ENCODE peak calls at places on chromosomes 7 and 10, in ten cellular contexts. R is coronary artery; I is HL-60; E is CD8-positive, alpha-beta T cell; H is osteocyte; V is fibroblast of pulmonary artery; K is cardiac fibroblast; Q is MM.1S; P is tibial artery; X is cardiac muscle cell. G is an unnamed sample.

GRCh38 chr7:4172883-4173282 is 509.2 kb upstream of the FOXK1 start:
- DNase-seq in R (no peak), I (no peak), E (no peak), H (no peak), V (no peak), K (no peak), Q (no peak), P (no peak), X (no peak), G (no peak)

GRCh38 chr7:73840715-73841379 is 1.5 kb downstream of the METTL27 start:
- DNase-seq in R (no peak), I (no peak), E (no peak), H (no peak), V (no peak), K (no peak), Q (no peak), P (no peak), X (no peak), G (no peak)

GRCh38 chr7:113968713-113969112 is 49.9 kb upstream of the PPP1R3A start:
- DNase-seq in R (no peak), I (no peak), E (no peak), H (no peak), V (no peak), K (no peak), Q (no peak), P (no peak), X (peak), G (no peak)

GRCh38 chr10:47099445-47099844 is 188.2 kb downstream of the PTPN20 start:
- DNase-seq in R (peak), I (no peak), E (no peak), H (peak), V (no peak), K (no peak), Q (no peak), P (no peak), X (no peak), G (peak)

GRCh38 chr7:27364344-27364758 is 121.7 kb downstream of the EVX1 start:
- DNase-seq in R (no peak), I (no peak), E (no peak), H (no peak), V (peak), K (peak), Q (no peak), P (peak), X (no peak), G (peak)

GRCh38 chr10:92222603-92223275 is 68.1 kb downstream of the CPEB3 start:
- DNase-seq in R (no peak), I (no peak), E (no peak), H (no peak), V (peak), K (peak), Q (no peak), P (no peak), X (no peak), G (no peak)

GRCh38 chr10:5512881-5513698 is 11.7 kb upstream of the CALML3 start:
- DNase-seq in R (no peak), I (no peak), E (no peak), H (no peak), V (no peak), K (no peak), Q (no peak), P (no peak), X (no peak), G (no peak)

GRCh38 chr10:21953585-21954057 is 49.9 kb downstream of the DNAJC1 start:
- DNase-seq in R (no peak), I (no peak), E (no peak), H (no peak), V (peak), K (peak), Q (peak), P (no peak), X (peak), G (no peak)

GRCh38 chr10:1886039-1886438 is 148.7 kb upstream of the ADARB2 start:
- DNase-seq in R (no peak), I (no peak), E (no peak), H (no peak), V (no peak), K (no peak), Q (no peak), P (no peak), X (no peak), G (no peak)

GRCh38 chr10:114180937-114181336 is 1.8 kb downstream of the TDRD1 start:
- DNase-seq in R (no peak), I (no peak), E (no peak), H (no peak), V (no peak), K (no peak), Q (no peak), P (no peak), X (no peak), G (no peak)

GRCh38 chr7:76303829-76304505 is 1.5 kb downstream of the HSPB1 start:
- DNase-seq in R (peak), I (no peak), E (peak), H (no peak), V (no peak), K (peak), Q (no peak), P (no peak), X (no peak), G (no peak)

GRCh38 chr10:14665865-14666857 is 108.5 kb downstream of the FAM107B start:
- DNase-seq in R (no peak), I (no peak), E (no peak), H (no peak), V (peak), K (peak), Q (no peak), P (no peak), X (no peak), G (no peak)

GRCh38 chr10:13099666-13100348 is at the start of gene OPTN:
- DNase-seq in R (peak), I (no peak), E (peak), H (peak), V (peak), K (peak), Q (peak), P (peak), X (peak), G (no peak)
- TF ChIP-seq CTCF in R (peak), I (no peak), E (peak), H (peak), V (peak), K (peak), Q (peak), P (peak), X (peak), G (peak)

GRCh38 chr10:78471326-78471722 is 437.7 kb downstream of the RPS24 start:
- DNase-seq in R (no peak), I (no peak), E (no peak), H (peak), V (no peak), K (no peak), Q (no peak), P (no peak), X (no peak), G (peak)
- TF ChIP-seq CTCF in R (no peak), I (no peak), E (no peak), H (no peak), V (no peak), K (no peak), Q (no peak), P (no peak), X (no peak), G (no peak)

DNA sequence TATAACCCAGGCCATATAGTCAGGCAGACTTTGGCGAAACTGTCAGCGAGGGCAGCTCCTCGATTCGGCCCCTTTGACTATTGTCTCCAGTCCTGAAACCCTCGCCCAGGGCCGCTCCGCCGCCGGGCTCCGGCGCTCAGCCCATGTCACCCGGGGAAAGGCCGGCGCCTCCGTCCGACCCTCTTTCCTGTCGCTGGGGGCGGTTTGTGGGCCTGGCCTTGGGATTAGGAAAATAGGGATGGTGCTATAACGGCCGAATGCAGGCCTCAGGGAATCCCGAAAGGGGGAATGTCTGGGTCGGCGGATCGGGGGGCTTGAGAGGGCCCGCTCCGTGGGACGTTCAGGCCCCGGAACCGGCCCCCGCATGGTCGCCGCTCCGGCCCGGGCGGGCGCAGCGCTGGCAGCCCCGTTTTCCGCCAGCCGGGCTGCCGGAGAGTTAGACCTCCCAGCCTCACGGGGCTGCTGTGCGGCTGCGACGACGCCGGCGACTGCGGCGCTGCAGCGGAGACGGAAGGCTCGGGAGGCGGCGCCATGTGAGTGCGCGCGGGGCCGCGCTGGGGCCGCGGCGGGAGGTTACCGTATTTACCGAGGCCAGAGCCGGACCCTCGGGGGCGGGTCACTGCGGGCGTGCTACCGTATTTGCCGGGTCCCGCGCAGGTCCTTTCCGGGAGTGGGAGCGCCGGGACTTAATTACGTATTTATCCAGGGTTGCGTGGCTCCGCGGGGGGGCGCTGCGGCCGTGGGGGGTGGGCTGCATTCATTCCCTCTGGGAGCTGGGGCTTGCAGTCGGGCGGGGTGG is 25.9 kb downstream of the ZNF775 start:
- DNase-seq in R (peak), I (peak), E (peak), H (peak), V (peak), K (peak), Q (peak), P (peak), X (peak), G (no peak)
- TF ChIP-seq CTCF in R (no peak), I (no peak), E (no peak), H (peak), V (no peak), K (no peak), Q (peak), P (no peak), X (peak), G (no peak)

DNA sequence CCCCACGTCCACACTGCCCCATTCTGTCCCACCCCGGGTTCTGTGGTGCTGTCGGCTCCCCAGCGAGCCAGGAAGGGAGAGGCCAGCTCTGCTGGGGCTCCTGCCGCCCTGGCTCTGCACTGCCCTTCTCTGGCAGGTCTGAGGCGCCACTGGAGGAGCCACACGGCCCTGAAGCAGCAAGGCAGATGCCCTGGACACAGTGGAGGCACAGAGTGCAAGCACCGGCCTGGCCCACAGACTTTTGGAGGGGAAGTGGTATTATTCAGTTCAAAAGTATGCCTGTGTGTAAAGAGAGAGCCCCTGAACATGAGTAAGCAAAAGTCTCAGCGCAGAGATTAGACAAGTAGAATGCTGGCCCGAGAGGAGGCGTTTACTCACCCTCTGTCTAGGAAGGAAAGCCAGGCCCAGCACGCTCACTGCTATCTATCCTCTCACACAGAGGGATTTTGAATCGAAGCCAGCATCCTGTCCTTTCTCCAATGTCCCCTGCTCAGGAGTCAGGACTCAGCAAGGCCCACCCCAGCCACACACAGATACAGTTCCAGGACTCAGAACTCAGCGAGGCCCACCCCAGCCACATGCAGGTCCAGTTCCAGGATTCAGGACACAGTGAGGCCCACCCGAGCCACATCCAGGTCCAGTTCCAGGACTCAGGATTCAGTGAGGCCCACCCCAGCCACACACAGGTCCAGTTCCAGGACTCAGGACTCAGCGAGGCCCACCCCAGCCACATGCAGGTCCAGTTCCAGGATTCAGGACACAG is 115.0 kb downstream of the EGFR start:
- DNase-seq in R (peak), I (no peak), E (no peak), H (peak), V (peak), K (peak), Q (no peak), P (peak), X (peak), G (peak)
- TF ChIP-seq CTCF in R (no peak), I (no peak), E (no peak), H (no peak), V (no peak), K (no peak), Q (no peak), P (no peak), X (no peak), G (no peak)